ENCODE peak calls at places on chromosomes 3 and 15, in four cellular contexts. One of them, this sample, is unnamed.

GRCh38 chr3:16697437-16698258 is 92.4 kb upstream of the DAZL start:
- DNase-seq in mammary epithelial cell: no peak
- DNase-seq in A549: no peak
- DNase-seq in IMR-90: peak; percentile 1
- DNase-seq in this sample: peak; percentile 42

GRCh38 chr15:84112025-84112424 is 123.5 kb upstream of the GOLGA6L4 start:
- DNase-seq in A549: no peak
- DNase-seq in IMR-90: peak; percentile 12
- DNase-seq in mammary epithelial cell: peak; percentile 59
- DNase-seq in this sample: peak; percentile 36

GRCh38 chr3:15629860-15630597 is 28.5 kb downstream of the BTD start:
- DNase-seq in IMR-90: peak; percentile 89
- DNase-seq in A549: peak; percentile 86
- DNase-seq in mammary epithelial cell: peak; percentile 72
- DNase-seq in this sample: peak; percentile 90

GRCh38 chr15:73598540-73599195 is 34.5 kb downstream of the NPTN start:
- DNase-seq in IMR-90: peak; percentile 35
- DNase-seq in A549: no peak
- DNase-seq in mammary epithelial cell: no peak
- DNase-seq in this sample: no peak

GRCh38 chr15:70479785-70480184 is 283.6 kb downstream of the UACA start:
- DNase-seq in mammary epithelial cell: no peak
- DNase-seq in A549: no peak
- DNase-seq in IMR-90: no peak
- DNase-seq in this sample: no peak

GRCh38 chr15:73442968-73443367 is at the start of gene REC114:
- DNase-seq in A549: no peak
- DNase-seq in mammary epithelial cell: no peak
- DNase-seq in IMR-90: no peak
- DNase-seq in this sample: no peak

GRCh38 chr3:29759443-29760033 is 478.7 kb downstream of the RBMS3 start:
- DNase-seq in mammary epithelial cell: peak; percentile 78
- DNase-seq in IMR-90: peak; percentile 21
- DNase-seq in A549: no peak
- DNase-seq in this sample: peak; percentile 90

GRCh38 chr3:132135628-132136333 is 101.0 kb upstream of the CPNE4 start:
- DNase-seq in A549: peak; percentile 90
- DNase-seq in mammary epithelial cell: peak; percentile 98
- DNase-seq in IMR-90: peak; percentile 99
- DNase-seq in this sample: peak; percentile 93

GRCh38 chr3:40615916-40616315 is 91.2 kb downstream of the ZNF621 start:
- DNase-seq in IMR-90: no peak
- DNase-seq in mammary epithelial cell: no peak
- DNase-seq in A549: no peak
- DNase-seq in this sample: no peak

GRCh38 chr3:12929801-12930200 is 88.4 kb upstream of the RPL32 start:
- DNase-seq in A549: no peak
- DNase-seq in mammary epithelial cell: no peak
- DNase-seq in IMR-90: no peak
- DNase-seq in this sample: no peak

GRCh38 chr15:99452010-99452409 is 113.8 kb upstream of the MEF2A start:
- DNase-seq in A549: no peak
- DNase-seq in IMR-90: no peak
- DNase-seq in mammary epithelial cell: no peak
- DNase-seq in this sample: no peak

GRCh38 chr3:17329932-17330331 is 412.5 kb downstream of the TBC1D5 start:
- DNase-seq in IMR-90: no peak
- DNase-seq in mammary epithelial cell: no peak
- DNase-seq in A549: no peak
- DNase-seq in this sample: no peak

GRCh38 chr15:40333922-40334492 is 6.7 kb downstream of the CCDC9B start:
- DNase-seq in A549: no peak
- DNase-seq in mammary epithelial cell: no peak
- DNase-seq in IMR-90: peak; percentile 86
- DNase-seq in this sample: no peak

GRCh38 chr3:14640734-14641133 is 10.8 kb upstream of the CCDC174 start:
- DNase-seq in IMR-90: no peak
- DNase-seq in mammary epithelial cell: no peak
- DNase-seq in A549: no peak
- DNase-seq in this sample: no peak

GRCh38 chr3:33318709-33319380 is 41.6 kb downstream of the FBXL2 start:
- DNase-seq in IMR-90: peak; percentile 14
- DNase-seq in A549: peak; percentile 18
- DNase-seq in mammary epithelial cell: no peak
- DNase-seq in this sample: no peak

GRCh38 chr15:73784299-73784698 is 31.1 kb upstream of the INSYN1 start:
- DNase-seq in A549: no peak
- DNase-seq in IMR-90: no peak
- DNase-seq in mammary epithelial cell: no peak
- DNase-seq in this sample: no peak

GRCh38 chr15:91694131-91694828 is 159.2 kb upstream of the SLCO3A1 start:
- DNase-seq in mammary epithelial cell: no peak
- DNase-seq in IMR-90: peak; percentile 23
- DNase-seq in A549: no peak
- DNase-seq in this sample: no peak

GRCh38 chr15:89749951-89750559 is 994 bp downstream of the MESP1 start:
- DNase-seq in A549: no peak
- DNase-seq in mammary epithelial cell: no peak
- DNase-seq in IMR-90: no peak
- DNase-seq in this sample: no peak

GRCh38 chr3:129608087-129608935 is 1.8 kb upstream of the PLXND1 start:
- DNase-seq in IMR-90: peak; percentile 69
- DNase-seq in A549: peak; percentile 70
- DNase-seq in mammary epithelial cell: no peak
- DNase-seq in this sample: peak; percentile 45

GRCh38 chr15:74616020-74616939 is 644 bp downstream of the CLK3 start:
- DNase-seq in mammary epithelial cell: peak; percentile 67
- DNase-seq in IMR-90: peak; percentile 63
- DNase-seq in A549: no peak
- DNase-seq in this sample: peak; percentile 62

GRCh38 chr15:78734441-78735064 is 76.7 kb downstream of the ADAMTS7 start:
- DNase-seq in mammary epithelial cell: no peak
- DNase-seq in A549: no peak
- DNase-seq in IMR-90: no peak
- DNase-seq in this sample: no peak
- TF ChIP-seq CTCF in mammary epithelial cell: no peak
- TF ChIP-seq CTCF in A549: no peak
- TF ChIP-seq CTCF in IMR-90: no peak
- TF ChIP-seq CTCF in this sample: no peak

GRCh38 chr3:126971891-126972351 is 11.0 kb upstream of the PLXNA1 start:
- DNase-seq in mammary epithelial cell: no peak
- DNase-seq in IMR-90: peak; percentile 61
- DNase-seq in A549: no peak
- DNase-seq in this sample: peak; percentile 43
- TF ChIP-seq CTCF in mammary epithelial cell: no peak
- TF ChIP-seq CTCF in IMR-90: no peak
- TF ChIP-seq CTCF in A549: no peak
- TF ChIP-seq CTCF in this sample: no peak

GRCh38 chr3:186653079-186653710 is 12.6 kb upstream of the HRG start:
- DNase-seq in mammary epithelial cell: no peak
- DNase-seq in A549: no peak
- DNase-seq in IMR-90: no peak
- DNase-seq in this sample: no peak

GRCh38 chr3:186651678-186652215 is 11.5 kb downstream of the FETUB start:
- DNase-seq in IMR-90: no peak
- DNase-seq in A549: no peak
- DNase-seq in mammary epithelial cell: no peak
- DNase-seq in this sample: peak; percentile 52

GRCh38 chr3:186648851-186649250 is 8.7 kb downstream of the FETUB start:
- DNase-seq in IMR-90: no peak
- DNase-seq in A549: no peak
- DNase-seq in mammary epithelial cell: no peak
- DNase-seq in this sample: no peak

DNA sequence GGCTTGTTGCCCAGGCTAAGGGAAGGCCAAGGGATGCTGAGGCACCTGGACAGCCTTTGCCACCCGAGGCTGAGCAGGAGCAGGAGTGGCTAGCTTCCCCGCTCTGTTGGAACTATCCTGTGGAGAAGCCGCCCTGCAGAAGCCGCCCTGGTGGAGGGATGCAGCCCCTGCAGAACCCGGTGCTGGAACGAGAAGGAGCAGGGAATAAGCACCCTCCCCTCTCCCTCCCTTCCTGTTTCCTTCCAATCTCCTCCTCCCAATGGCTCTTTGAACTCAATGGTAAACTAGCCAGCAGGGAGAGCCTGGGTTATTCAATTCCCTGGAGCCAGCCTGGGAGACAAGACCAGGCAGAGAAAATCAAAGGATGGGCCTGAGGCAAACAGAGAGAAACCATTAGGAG is 11.8 kb upstream of the HRG start:
- DNase-seq in IMR-90: no peak
- DNase-seq in A549: peak; percentile 12
- DNase-seq in mammary epithelial cell: no peak
- DNase-seq in this sample: no peak
- TF ChIP-seq CTCF in IMR-90: no peak
- TF ChIP-seq CTCF in A549: no peak
- TF ChIP-seq CTCF in mammary epithelial cell: no peak
- TF ChIP-seq CTCF in this sample: no peak

GRCh38 chr3:192795021-192795420 is 67.7 kb upstream of the FGF12 start:
- DNase-seq in A549: no peak
- DNase-seq in mammary epithelial cell: no peak
- DNase-seq in IMR-90: peak; percentile 7
- DNase-seq in this sample: no peak
- TF ChIP-seq CTCF in A549: no peak
- TF ChIP-seq CTCF in mammary epithelial cell: no peak
- TF ChIP-seq CTCF in IMR-90: no peak
- TF ChIP-seq CTCF in this sample: no peak

GRCh38 chr3:9787714-9788113 is 4.6 kb downstream of the TADA3 start:
- DNase-seq in A549: no peak
- DNase-seq in mammary epithelial cell: no peak
- DNase-seq in IMR-90: peak; percentile 55
- DNase-seq in this sample: no peak

GRCh38 chr3:9786209-9786739 is 6.0 kb downstream of the TADA3 start:
- DNase-seq in IMR-90: no peak
- DNase-seq in A549: no peak
- DNase-seq in mammary epithelial cell: no peak
- DNase-seq in this sample: no peak

GRCh38 chr3:9784876-9785443 is 7.3 kb downstream of the TADA3 start:
- DNase-seq in A549: no peak
- DNase-seq in mammary epithelial cell: no peak
- DNase-seq in IMR-90: no peak
- DNase-seq in this sample: no peak

GRCh38 chr3:9785602-9786001 is 6.7 kb downstream of the TADA3 start:
- DNase-seq in IMR-90: no peak
- DNase-seq in mammary epithelial cell: no peak
- DNase-seq in A549: no peak
- DNase-seq in this sample: no peak

DNA sequence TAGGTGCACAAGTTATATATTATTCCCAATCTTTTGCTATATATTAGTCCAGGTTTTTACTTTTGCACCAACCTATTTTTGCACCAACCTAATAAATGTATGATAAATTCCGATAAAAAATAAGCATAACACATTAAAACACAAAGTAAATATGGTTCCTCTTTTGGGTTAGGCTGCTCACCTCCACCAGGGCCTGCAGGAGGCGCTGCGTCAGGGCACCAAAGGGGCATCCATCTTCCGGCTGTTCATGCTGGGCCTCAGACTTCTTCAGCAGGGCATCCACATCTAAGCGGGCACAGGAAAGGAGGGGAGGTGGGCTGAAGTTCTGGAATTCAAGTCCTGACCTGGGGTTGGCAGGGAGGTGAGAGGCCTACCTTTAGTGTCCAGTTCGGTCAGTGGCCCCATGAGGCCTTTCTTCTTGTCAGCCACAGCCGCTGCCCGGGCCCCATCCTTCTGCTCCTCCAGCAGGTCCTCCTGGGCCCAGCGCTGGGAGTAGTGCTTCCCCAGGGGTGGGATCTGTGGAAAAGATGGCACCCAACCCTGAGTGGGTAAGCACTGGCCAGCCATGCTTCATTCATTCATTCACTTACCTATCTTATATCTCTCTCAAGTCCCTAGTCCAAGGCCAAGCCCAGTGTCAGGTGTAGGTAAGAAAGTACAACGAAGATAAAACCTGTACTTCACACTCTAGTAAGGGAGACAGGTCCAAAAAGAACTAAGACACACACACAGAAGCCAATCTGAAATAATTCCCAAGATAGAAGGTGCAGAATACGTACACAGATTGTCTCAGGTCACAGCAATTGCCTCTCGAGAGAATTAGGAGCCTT is 5.2 kb downstream of the TADA3 start:
- DNase-seq in A549: no peak
- DNase-seq in mammary epithelial cell: no peak
- DNase-seq in IMR-90: no peak
- DNase-seq in this sample: no peak
- TF ChIP-seq CTCF in A549: peak; percentile 36
- TF ChIP-seq CTCF in mammary epithelial cell: peak; percentile 35
- TF ChIP-seq CTCF in IMR-90: peak; percentile 34
- TF ChIP-seq CTCF in this sample: peak; percentile 53

GRCh38 chr3:111080357-111080937 is 8.8 kb downstream of the NECTIN3 start:
- DNase-seq in mammary epithelial cell: peak; percentile 26
- DNase-seq in A549: peak; percentile 33
- DNase-seq in IMR-90: peak; percentile 78
- DNase-seq in this sample: peak; percentile 61
- TF ChIP-seq CTCF in mammary epithelial cell: peak; percentile 26
- TF ChIP-seq CTCF in A549: peak; percentile 69
- TF ChIP-seq CTCF in IMR-90: peak; percentile 73
- TF ChIP-seq CTCF in this sample: peak; percentile 65

GRCh38 chr3:39443530-39443929 is 23.9 kb upstream of the MOBP start:
- DNase-seq in A549: peak; percentile 10
- DNase-seq in IMR-90: no peak
- DNase-seq in mammary epithelial cell: no peak
- DNase-seq in this sample: no peak
- TF ChIP-seq CTCF in A549: no peak
- TF ChIP-seq CTCF in IMR-90: no peak
- TF ChIP-seq CTCF in mammary epithelial cell: no peak
- TF ChIP-seq CTCF in this sample: no peak